ENCODE peak calls at places on chromosomes 1 and 21, in nine cellular contexts. O is pancreas, M is fibroblast of lung, I is hepatocyte, S is astrocyte, H is adrenal gland, B is body of pancreas, W is transverse colon, D is ovary. F is an unnamed sample. For H3K4me1, the result is how much of the 10 kb centered on the place peaks cover.

GRCh38 chr1:35931424-35932157 is 686 bp downstream of the AGO3 start:
- DNase-seq in O (peak), M (peak), I (peak), S (no peak), H (peak), B (peak), W (peak), D (no peak), F (no peak)

GRCh38 chr1:83034846-83035245 is 964.1 kb downstream of the TTLL7 start:
- DNase-seq in O (no peak), M (peak), I (no peak), S (no peak), H (no peak), B (no peak), W (no peak), D (no peak), F (no peak)

GRCh38 chr1:33692216-33693188 is 171.4 kb upstream of the HMGB4 start:
- DNase-seq in O (no peak), M (no peak), I (no peak), S (no peak), H (no peak), B (no peak), W (no peak), D (no peak), F (no peak)

GRCh38 chr1:179156026-179156425 is 73.5 kb downstream of the ABL2 start:
- DNase-seq in O (no peak), M (no peak), I (no peak), S (no peak), H (no peak), B (no peak), W (no peak), D (no peak), F (no peak)

GRCh38 chr1:212286437-212287131 is 1.4 kb downstream of the PPP2R5A start:
- DNase-seq in O (no peak), M (peak), I (no peak), S (peak), H (no peak), B (no peak), W (no peak), D (no peak), F (no peak)

GRCh38 chr1:195373831-195374230 is 1234.4 kb downstream of the KCNT2 start:
- DNase-seq in O (no peak), M (no peak), I (no peak), S (no peak), H (no peak), B (no peak), W (no peak), D (no peak), F (no peak)

GRCh38 chr1:241077386-241078147 is 279.4 kb downstream of the RGS7 start:
- DNase-seq in O (no peak), M (no peak), I (no peak), S (no peak), H (no peak), B (no peak), W (no peak), D (no peak), F (no peak)

GRCh38 chr1:85612704-85613361 is 32.3 kb downstream of the CCN1 start:
- DNase-seq in O (peak), M (peak), I (peak), S (peak), H (peak), B (peak), W (no peak), D (no peak), F (peak)

GRCh38 chr1:165688046-165688445 is 10.3 kb downstream of the ALDH9A1 start:
- DNase-seq in O (no peak), M (no peak), I (no peak), S (no peak), H (peak), B (no peak), W (no peak), D (no peak), F (no peak)

GRCh38 chr21:45357436-45358260 is 47.3 kb upstream of the COL18A1 start:
- DNase-seq in O (no peak), M (no peak), I (peak), S (no peak), H (peak), B (peak), W (peak), D (peak), F (peak)

GRCh38 chr21:32257952-32258785 is 20.7 kb downstream of the MIS18A start:
- DNase-seq in O (peak), M (peak), I (peak), S (peak), H (peak), B (peak), W (peak), D (peak), F (peak)

GRCh38 chr1:25794325-25794724 is 5.7 kb upstream of the SELENON start:
- DNase-seq in O (no peak), M (peak), I (no peak), S (peak), H (no peak), B (no peak), W (no peak), D (no peak), F (no peak)

GRCh38 chr1:171655215-171656116 is 3.0 kb upstream of the MYOC start:
- DNase-seq in O (peak), M (peak), I (peak), S (peak), H (peak), B (peak), W (peak), D (peak), F (peak)

GRCh38 chr1:56061824-56062223 is 517.5 kb downstream of the PLPP3 start:
- DNase-seq in O (no peak), M (no peak), I (no peak), S (no peak), H (no peak), B (no peak), W (no peak), D (no peak), F (no peak)

GRCh38 chr1:29684141-29684540 is 447.8 kb downstream of the PTPRU start:
- DNase-seq in O (no peak), M (no peak), I (no peak), S (no peak), H (peak), B (no peak), W (no peak), D (no peak), F (peak)

GRCh38 chr1:62588000-62588399 is 9.3 kb upstream of the ANGPTL3 start:
- DNase-seq in O (no peak), M (peak), I (no peak), S (peak), H (no peak), B (no peak), W (no peak), D (no peak), F (no peak)

GRCh38 chr1:3809680-3810079 is 13.4 kb upstream of the LRRC47 start:
- DNase-seq in O (no peak), M (no peak), I (no peak), S (no peak), H (no peak), B (no peak), W (no peak), D (no peak), F (no peak)

GRCh38 chr1:54464477-54465146 is 58.4 kb upstream of the SSBP3 start:
- DNase-seq in O (no peak), M (peak), I (no peak), S (peak), H (no peak), B (peak), W (no peak), D (no peak), F (peak)

GRCh38 chr1:30399026-30399425 is 324.4 kb downstream of the MATN1 start:
- DNase-seq in O (no peak), M (no peak), I (no peak), S (no peak), H (no peak), B (no peak), W (no peak), D (no peak), F (no peak)

DNA sequence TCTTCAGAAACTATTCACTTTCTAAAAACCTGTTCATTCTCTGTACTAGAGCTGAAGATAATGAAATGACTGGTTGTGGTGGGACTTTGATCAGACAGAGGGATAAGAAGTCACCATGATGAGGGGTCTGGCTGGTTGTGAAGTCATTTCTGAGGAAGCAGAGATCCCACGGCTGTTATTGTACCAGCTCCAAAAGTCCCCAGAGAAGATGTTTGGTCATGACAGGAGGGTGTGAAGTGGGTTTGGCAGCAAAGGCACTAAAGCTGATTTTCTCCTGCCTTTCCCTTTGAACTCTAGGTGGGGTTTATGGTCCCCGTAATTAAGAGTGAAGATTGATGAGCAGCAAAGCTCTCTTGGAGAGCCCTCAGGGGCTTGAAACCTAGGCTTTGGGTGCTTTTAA is 103.1 kb upstream of the CACHD1 start:
- DNase-seq in O (no peak), M (no peak), I (no peak), S (no peak), H (no peak), B (no peak), W (no peak), D (no peak), F (no peak)
- H3K4me1 ChIP-seq in O (under half), M (under half), I (under half), S (under half), H (under half), B (under half), W (under half), D (under half), F (under half)

GRCh38 chr1:205672395-205672889 is 7.9 kb downstream of the SLC45A3 start:
- DNase-seq in O (no peak), M (no peak), I (no peak), S (no peak), H (no peak), B (no peak), W (no peak), D (no peak), F (no peak)
- H3K4me1 ChIP-seq in O (under half), M (under half), I (half or more), S (under half), H (under half), B (under half), W (under half), D (under half), F (under half)

GRCh38 chr1:53326598-53327182 is 1.2 kb downstream of the LRP8 start:
- DNase-seq in O (no peak), M (no peak), I (no peak), S (peak), H (no peak), B (no peak), W (no peak), D (no peak), F (peak)

GRCh38 chr1:53328490-53329182 is 766 bp upstream of the LRP8 start:
- DNase-seq in O (no peak), M (no peak), I (no peak), S (no peak), H (no peak), B (no peak), W (peak), D (no peak), F (peak)

GRCh38 chr1:53326088-53326597 is 1.7 kb downstream of the LRP8 start:
- DNase-seq in O (peak), M (peak), I (peak), S (peak), H (peak), B (peak), W (peak), D (peak), F (peak)

GRCh38 chr1:53328009-53328489 is at the start of gene LRP8:
- DNase-seq in O (peak), M (peak), I (peak), S (peak), H (peak), B (peak), W (peak), D (peak), F (peak)

DNA sequence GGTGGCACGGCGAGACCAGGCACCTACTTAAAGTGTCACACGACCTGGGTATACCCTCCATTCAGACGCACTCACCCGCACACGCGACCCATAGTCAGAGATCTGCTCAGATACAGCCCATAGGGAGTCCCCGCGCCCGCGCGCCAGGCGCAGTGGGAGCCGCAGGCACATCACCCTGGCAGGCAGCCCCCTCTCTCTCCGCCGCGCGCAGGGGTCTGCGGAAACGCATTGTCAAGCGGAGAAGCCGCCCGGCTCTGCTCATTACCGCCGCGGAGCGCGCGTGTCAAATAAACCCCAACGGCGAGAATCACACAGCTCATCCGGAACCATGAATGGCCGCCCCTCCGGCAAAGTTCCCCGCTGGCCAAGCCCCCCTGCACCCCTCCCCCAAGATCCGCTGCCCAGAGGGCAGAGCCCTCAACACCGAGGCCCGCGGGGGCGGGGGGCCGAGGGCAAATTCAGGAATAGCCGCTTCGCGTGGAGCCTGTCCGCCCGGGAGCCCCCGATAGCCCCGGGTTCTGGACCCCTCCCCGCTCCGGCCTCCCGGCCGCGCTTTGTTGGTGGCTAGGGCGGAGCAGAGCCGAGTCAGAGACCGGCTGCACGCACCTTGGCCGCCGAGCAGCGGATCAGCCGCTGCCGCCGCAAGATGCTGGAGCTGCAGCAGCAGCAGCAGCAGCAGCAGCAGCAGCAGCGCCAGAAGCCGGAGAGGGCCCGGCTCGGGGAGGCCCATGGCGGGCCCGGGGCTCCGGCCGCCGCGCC is 508 bp downstream of the LRP8 start:
- DNase-seq in O (peak), M (peak), I (peak), S (peak), H (peak), B (peak), W (peak), D (peak), F (peak)
- H3K4me1 ChIP-seq in O (under half), M (under half), I (under half), S (under half), H (under half), B (under half), W (under half), D (under half), F (under half)

DNA sequence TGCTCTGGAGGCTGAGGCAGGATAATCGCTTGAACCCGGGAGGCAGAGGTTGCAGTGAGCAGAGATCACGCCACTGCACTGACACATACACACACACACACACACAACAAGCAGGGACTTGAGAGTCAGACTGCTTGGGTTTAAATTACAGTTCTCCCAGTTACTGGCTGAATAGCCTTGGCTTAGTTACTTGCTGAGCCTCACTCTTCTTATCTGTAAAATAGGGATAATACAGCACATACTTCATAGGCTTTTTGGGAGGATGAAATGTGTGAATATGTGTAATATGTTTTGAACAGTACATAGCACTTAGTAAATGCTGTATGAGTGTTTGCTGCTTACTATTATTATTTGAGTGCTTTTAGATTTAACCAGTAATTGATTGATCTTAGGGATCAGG is 23.8 kb downstream of the CDC42 start:
- DNase-seq in O (no peak), M (no peak), I (no peak), S (no peak), H (no peak), B (no peak), W (no peak), D (no peak), F (no peak)
- H3K4me1 ChIP-seq in O (under half), M (under half), I (under half), S (under half), H (under half), B (half or more), W (under half), D (under half), F (under half)

GRCh38 chr1:208182880-208183279 is 61.3 kb downstream of the PLXNA2 start:
- DNase-seq in O (no peak), M (no peak), I (no peak), S (no peak), H (no peak), B (no peak), W (peak), D (no peak), F (no peak)
- H3K4me1 ChIP-seq in O (under half), M (under half), I (half or more), S (under half), H (under half), B (under half), W (half or more), D (under half), F (under half)

F was measured in endodermal cell.